ENCODE peak calls at places on chromosomes 3 and 15, in six cellular contexts. Q, H, P, T, U and D are unnamed samples.

GRCh38 chr3:106379251-106379750 is 510.5 kb upstream of the CBLB start:
- DNase-seq in U (peak; percentile 28), H (no peak), T (no peak), P (no peak), Q (no peak), D (no peak)

GRCh38 chr3:127339943-127340861 is 52.4 kb upstream of the PRR20G start:
- DNase-seq in H (no peak), U (no peak), Q (no peak), P (no peak), T (no peak), D (no peak)

GRCh38 chr3:13073042-13073906 is at the start of gene IQSEC1:
- DNase-seq in H (peak; percentile 88), T (peak; percentile 87), Q (peak; percentile 90), U (no peak), P (no peak), D (no peak)

GRCh38 chr3:194365978-194366490 is 3.5 kb downstream of the LRRC15 start:
- DNase-seq in Q (no peak), T (no peak), U (no peak), P (no peak), H (no peak), D (no peak)

GRCh38 chr3:69806735-69807438 is 67.6 kb downstream of the MITF start:
- DNase-seq in U (no peak), Q (no peak), T (no peak), P (peak; percentile 35), H (no peak), D (peak; percentile 64)

GRCh38 chr3:184380210-184380626 is 364 bp downstream of the CHRD start:
- DNase-seq in P (peak; percentile 31), H (peak; percentile 91), Q (no peak), U (no peak), T (peak; percentile 84), D (peak; percentile 33)

GRCh38 chr3:126755866-126756265 is 51.8 kb downstream of the CHCHD6 start:
- DNase-seq in H (no peak), Q (no peak), P (no peak), T (no peak), U (no peak), D (no peak)

GRCh38 chr3:184937611-184938010 is 125.6 kb downstream of the VPS8 start:
- DNase-seq in U (no peak), H (no peak), T (no peak), P (no peak), Q (no peak), D (peak; percentile 9)

GRCh38 chr15:49558924-49559323 is 61.7 kb downstream of the FAM227B start:
- DNase-seq in Q (no peak), T (no peak), P (no peak), U (no peak), H (no peak), D (peak; percentile 82)

GRCh38 chr3:42120866-42121265 is 29.7 kb downstream of the TRAK1 start:
- DNase-seq in Q (no peak), H (no peak), U (peak; percentile 83), P (peak; percentile 36), T (peak; percentile 20), D (no peak)

GRCh38 chr15:63046927-63047760 is 4.6 kb downstream of the TPM1 start:
- DNase-seq in H (no peak), Q (no peak), U (peak; percentile 57), P (no peak), T (no peak), D (no peak)

GRCh38 chr3:138078901-138079344 is 36.5 kb downstream of the DZIP1L start:
- DNase-seq in T (no peak), U (no peak), P (peak; percentile 96), Q (no peak), H (no peak), D (peak; percentile 87)

GRCh38 chr3:71031914-71032521 is 551.5 kb downstream of the FOXP1 start:
- DNase-seq in Q (no peak), H (peak; percentile 48), P (no peak), U (no peak), T (no peak), D (no peak)

GRCh38 chr3:123658118-123658859 is 73.4 kb upstream of the HACD2 start:
- DNase-seq in U (no peak), P (peak; percentile 85), H (no peak), T (peak; percentile 96), Q (no peak), D (peak; percentile 87)

GRCh38 chr15:39908186-39908585 is 11.9 kb downstream of the GPR176 start:
- DNase-seq in U (no peak), H (no peak), Q (no peak), P (peak; percentile 91), T (no peak), D (peak; percentile 87)

GRCh38 chr3:58088501-58088900 is 80.3 kb downstream of the FLNB start:
- DNase-seq in Q (no peak), U (no peak), P (no peak), H (no peak), T (no peak), D (no peak)

GRCh38 chr3:107740992-107741896 is 218.5 kb downstream of the BBX start:
- DNase-seq in U (no peak), P (peak; percentile 40), T (no peak), H (no peak), Q (no peak), D (peak; percentile 19)

GRCh38 chr3:57112206-57112605 is 51.7 kb downstream of the SPATA12 start:
- DNase-seq in Q (no peak), U (no peak), P (no peak), H (no peak), T (no peak), D (no peak)

GRCh38 chr3:123678108-123678511 is 93.3 kb upstream of the HACD2 start:
- DNase-seq in H (no peak), Q (no peak), T (no peak), U (no peak), P (peak; percentile 90), D (peak; percentile 44)

GRCh38 chr3:81440666-81441065 is 320.8 kb downstream of the GBE1 start:
- DNase-seq in H (no peak), P (no peak), T (no peak), U (no peak), Q (no peak), D (no peak)

GRCh38 chr15:39874890-39875549 is 45.0 kb downstream of the GPR176 start:
- DNase-seq in P (peak; percentile 37), U (no peak), H (no peak), Q (peak; percentile 31), T (no peak), D (peak; percentile 64)

GRCh38 chr15:40405501-40406381 is at the start of gene IVD:
- DNase-seq in T (peak; percentile 98), H (peak; percentile 99), P (peak; percentile 96), Q (peak; percentile 95), U (peak; percentile 91), D (peak; percentile 96)

GRCh38 chr3:161559177-161559998 is 62.8 kb downstream of the OTOL1 start:
- DNase-seq in T (no peak), U (no peak), Q (peak; percentile 25), H (no peak), P (peak; percentile 24), D (peak; percentile 35)

GRCh38 chr15:70344666-70345065 is 246.9 kb upstream of the TLE3 start:
- DNase-seq in U (peak; percentile 22), T (no peak), H (no peak), P (no peak), Q (no peak), D (no peak)

GRCh38 chr3:42556089-42556632 is 25.6 kb downstream of the SEC22C start:
- DNase-seq in H (no peak), U (no peak), T (no peak), Q (peak; percentile 67), P (no peak), D (no peak)

GRCh38 chr15:50146661-50147060 is 27.6 kb upstream of the ATP8B4 start:
- DNase-seq in U (no peak), P (no peak), T (no peak), H (no peak), Q (no peak), D (no peak)

GRCh38 chr3:143172313-143173054 is 52.9 kb downstream of the CHST2 start:
- DNase-seq in U (no peak), T (no peak), H (no peak), Q (no peak), P (no peak), D (no peak)

GRCh38 chr3:99012051-99012450 is 110.6 kb upstream of the DCBLD2 start:
- DNase-seq in T (peak; percentile 82), H (no peak), P (peak; percentile 43), U (no peak), Q (no peak), D (peak; percentile 42)

GRCh38 chr3:63661242-63661641 is 8.8 kb downstream of the SNTN start:
- DNase-seq in P (no peak), Q (no peak), T (no peak), U (no peak), H (no peak), D (no peak)

GRCh38 chr15:83276661-83277060 is 7.8 kb downstream of the BNC1 start:
- DNase-seq in P (no peak), U (no peak), Q (no peak), T (no peak), H (no peak), D (no peak)

GRCh38 chr3:5128861-5129260 is 6.8 kb downstream of the ARL8B start:
- DNase-seq in T (no peak), Q (no peak), H (no peak), P (no peak), U (no peak), D (no peak)